ENCODE peak calls at places on chromosome 9, in eight cellular contexts. I is Peyer's patch; K is neuronal stem cell; F is CD4-positive, alpha-beta memory T cell; T is tibial artery; U is uterus; G is body of pancreas; Q is cardiac muscle cell. M is an unnamed sample.

GRCh38 chr9:131641618-131642495 is 96.5 kb downstream of the PRRT1B start:
- DNase-seq in T (peak; percentile 81), F (no peak), K (no peak), Q (no peak), U (no peak), G (no peak), I (no peak), M (no peak)

GRCh38 chr9:121968056-121968455 is 125.1 kb downstream of the TTLL11 start:
- DNase-seq in U (no peak), K (no peak), F (no peak), G (no peak), T (no peak), I (no peak), Q (no peak), M (no peak)

GRCh38 chr9:116737137-116737546 is 50.0 kb downstream of the TRIM32 start:
- DNase-seq in F (peak; percentile 17), K (peak; percentile 84), G (peak; percentile 88), I (peak; percentile 86), Q (peak; percentile 94), U (peak; percentile 58), T (peak; percentile 77), M (peak; percentile 35)

GRCh38 chr9:90433398-90433890 is 209.2 kb downstream of the DIRAS2 start:
- DNase-seq in F (no peak), U (no peak), G (peak; percentile 56), I (no peak), Q (peak; percentile 85), K (peak; percentile 79), T (no peak), M (no peak)

GRCh38 chr9:134066923-134067851 is 639 bp downstream of the BRD3 start:
- DNase-seq in F (peak; percentile 36), G (peak; percentile 40), Q (peak; percentile 67), I (peak; percentile 55), T (peak; percentile 66), K (no peak), U (peak; percentile 23), M (peak; percentile 43)

GRCh38 chr9:133825555-133826198 is 87.5 kb upstream of the SARDH start:
- DNase-seq in K (no peak), U (no peak), I (no peak), F (no peak), Q (no peak), T (no peak), G (no peak), M (no peak)

GRCh38 chr9:37984672-37985611 is 81.0 kb upstream of the SLC25A51 start:
- DNase-seq in T (no peak), I (no peak), K (no peak), F (no peak), U (no peak), Q (no peak), G (peak; percentile 41), M (no peak)

GRCh38 chr9:25960235-25960634 is 282.0 kb upstream of the TUSC1 start:
- DNase-seq in K (no peak), U (no peak), T (no peak), Q (no peak), I (no peak), F (no peak), G (no peak), M (no peak)

GRCh38 chr9:17829812-17830385 is 251.0 kb downstream of the SH3GL2 start:
- DNase-seq in F (no peak), K (no peak), G (no peak), Q (no peak), T (no peak), I (no peak), U (no peak), M (no peak)

GRCh38 chr9:37201581-37201980 is 81.2 kb downstream of the ZCCHC7 start:
- DNase-seq in Q (no peak), G (no peak), I (no peak), T (no peak), U (no peak), F (no peak), K (no peak), M (no peak)

GRCh38 chr9:89879711-89880110 is 274.9 kb downstream of the GADD45G start:
- DNase-seq in F (no peak), I (peak; percentile 49), K (no peak), G (no peak), T (peak; percentile 72), Q (no peak), U (peak; percentile 55), M (no peak)

GRCh38 chr9:129027685-129028191 is 393 bp downstream of the SH3GLB2 start:
- DNase-seq in G (peak; percentile 80), F (peak; percentile 86), K (peak; percentile 31), Q (no peak), T (peak; percentile 80), I (peak; percentile 87), U (no peak), M (peak; percentile 70)

GRCh38 chr9:72905514-72906480 is 47.1 kb downstream of the ALDH1A1 start:
- DNase-seq in G (no peak), K (no peak), I (no peak), T (no peak), F (no peak), Q (no peak), U (no peak), M (no peak)

GRCh38 chr9:96751815-96752214 is 26.1 kb downstream of the ZNF510 start:
- DNase-seq in I (no peak), Q (no peak), G (no peak), U (no peak), K (no peak), T (no peak), F (no peak), M (no peak)
- H3K9me3 ChIP-seq in I (no peaks in the 10 kb centered on the region), Q (peaks cover 7% of the 10 kb centered on the region), G (no peaks in the 10 kb centered on the region), U (peaks cover 75% of the 10 kb centered on the region), K (peaks cover 24% of the 10 kb centered on the region), T (peaks cover 83% of the 10 kb centered on the region), F (peaks cover 37% of the 10 kb centered on the region), M (peaks cover 17% of the 10 kb centered on the region)

DNA sequence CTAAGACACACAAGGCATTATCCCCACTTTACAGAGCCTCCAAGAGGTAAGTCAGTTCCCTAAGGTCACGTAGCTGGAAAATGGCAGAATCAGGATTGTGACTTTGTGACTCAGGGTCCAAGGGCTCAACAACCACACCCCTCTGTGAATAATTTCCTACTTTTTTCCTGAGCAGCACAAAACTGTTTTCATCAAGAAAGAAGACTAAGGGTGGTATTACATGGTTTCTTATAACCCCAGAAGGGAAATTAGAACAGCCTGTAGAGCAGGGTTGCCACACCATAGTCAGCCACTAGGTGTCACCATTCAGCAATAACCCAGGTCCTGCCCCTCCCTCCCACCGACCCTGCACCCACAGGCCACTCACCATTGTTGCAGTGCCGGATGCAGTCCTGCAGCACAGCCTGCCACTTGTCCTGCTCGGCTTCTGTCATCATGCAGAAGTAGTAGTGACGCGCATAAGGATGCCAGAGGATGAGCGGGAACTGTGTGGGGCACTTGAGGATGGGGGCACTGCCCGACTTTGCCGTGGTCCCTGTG is 72.1 kb downstream of the LRSAM1 start:
- DNase-seq in Q (no peak), T (no peak), U (no peak), K (no peak), G (no peak), I (no peak), F (no peak), M (no peak)
- H3K9me3 ChIP-seq in Q (peaks cover 3% of the 10 kb centered on the region), T (peaks cover 4% of the 10 kb centered on the region), U (peaks cover 3% of the 10 kb centered on the region), K (peaks cover 21% of the 10 kb centered on the region), G (no peaks in the 10 kb centered on the region), I (no peaks in the 10 kb centered on the region), F (peaks cover 10% of the 10 kb centered on the region), M (no peaks in the 10 kb centered on the region)

GRCh38 chr9:61667559-61668121 is 477.8 kb downstream of the SPATA31A7 start:
- DNase-seq in I (peak; percentile 34), K (no peak), T (no peak), F (no peak), Q (no peak), G (no peak), U (no peak), M (no peak)
- H3K9me3 ChIP-seq in I (no peaks in the 10 kb centered on the region), K (peaks cover 12% of the 10 kb centered on the region), T (no peaks in the 10 kb centered on the region), F (peaks cover 4% of the 10 kb centered on the region), Q (no peaks in the 10 kb centered on the region), G (no peaks in the 10 kb centered on the region), U (no peaks in the 10 kb centered on the region), M (no peaks in the 10 kb centered on the region)

DNA sequence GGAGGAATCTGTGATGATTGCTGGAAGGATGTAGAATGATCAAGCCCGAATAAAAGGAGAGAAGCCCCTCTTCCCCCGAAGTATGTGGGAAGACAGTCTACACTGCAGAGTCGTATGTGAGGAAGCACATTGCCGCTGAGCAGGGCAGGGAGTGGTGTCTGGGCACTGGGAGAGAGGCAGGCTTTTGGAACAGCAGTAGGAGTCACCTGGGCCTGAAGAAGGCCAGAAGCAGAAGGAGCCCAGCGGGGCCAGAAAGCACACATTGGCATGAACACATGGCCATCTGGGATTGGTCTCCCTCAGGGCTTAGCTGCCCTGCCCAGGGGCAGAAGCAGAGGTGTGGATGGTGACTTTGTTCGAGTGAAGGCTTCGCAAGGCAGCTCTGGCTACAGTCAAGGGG is 162.8 kb downstream of the ERCC6L2 start:
- DNase-seq in G (no peak), I (no peak), Q (no peak), K (no peak), F (no peak), U (no peak), T (no peak), M (no peak)
- H3K9me3 ChIP-seq in G (no peaks in the 10 kb centered on the region), I (no peaks in the 10 kb centered on the region), Q (no peaks in the 10 kb centered on the region), K (peaks cover 13% of the 10 kb centered on the region), F (peaks cover 3% of the 10 kb centered on the region), U (no peaks in the 10 kb centered on the region), T (peaks cover 8% of the 10 kb centered on the region), M (no peaks in the 10 kb centered on the region)

GRCh38 chr9:24657387-24657786 is 111.7 kb upstream of the IZUMO3 start:
- DNase-seq in Q (no peak), K (no peak), U (no peak), G (no peak), T (no peak), I (no peak), F (no peak), M (no peak)
- H3K9me3 ChIP-seq in Q (no peaks in the 10 kb centered on the region), K (no peaks in the 10 kb centered on the region), U (no peaks in the 10 kb centered on the region), G (peaks cover 2% of the 10 kb centered on the region), T (no peaks in the 10 kb centered on the region), I (no peaks in the 10 kb centered on the region), F (peaks cover 8% of the 10 kb centered on the region), M (no peaks in the 10 kb centered on the region)

GRCh38 chr9:101409079-101409477 is 10.4 kb downstream of the ZNF189 start:
- DNase-seq in F (no peak), I (no peak), Q (no peak), T (no peak), G (no peak), U (no peak), K (no peak), M (no peak)
- H3K9me3 ChIP-seq in F (peaks cover 42% of the 10 kb centered on the region), I (peaks cover 4% of the 10 kb centered on the region), Q (peaks cover 13% of the 10 kb centered on the region), T (peaks cover 77% of the 10 kb centered on the region), G (no peaks in the 10 kb centered on the region), U (peaks cover 91% of the 10 kb centered on the region), K (peaks cover 29% of the 10 kb centered on the region), M (peaks cover 45% of the 10 kb centered on the region)

M was measured in T-helper 17 cell.